ENCODE peak calls at places on chromosomes 4 and X, in nine cellular contexts. X is iPS-NIHi11; D is stimulated activated CD4-positive, alpha-beta T cell treated with anti-CD3 and anti-CD28 coated beads, Interleukin-12 subunit alpha, Interleukin-12 subunit beta, amount 100 ng/mL, for 24 hours; C is spleen; N is progenitor cell of endocrine pancreas; M is foreskin fibroblast; S is stimulated activated CD8-positive, alpha-beta memory T cell treated with anti-CD3 and anti-CD28 coated beads, Interleukin-2, amount 100 ng/mL, for 48 hours; U is neural progenitor cell; I is HTR-8/SVneo. K is an unnamed sample.

GRCh38 chr4:188282620-188283232 is 143.5 kb downstream of the TRIML1 start:
- DNase-seq in X (peak), D (no peak), C (no peak), N (peak), M (no peak), S (no peak), U (peak), I (no peak), K (no peak)

GRCh38 chr4:11635336-11635735 is 206.6 kb upstream of the HS3ST1 start:
- DNase-seq in X (peak), D (no peak), C (no peak), N (no peak), M (no peak), S (no peak), U (no peak), I (no peak), K (peak)

GRCh38 chrX:28595346-28595745 is 8.1 kb downstream of the IL1RAPL1 start:
- DNase-seq in X (no peak), D (no peak), C (no peak), N (no peak), M (no peak), S (no peak), U (no peak), I (no peak), K (no peak)

GRCh38 chrX:107654778-107655761 is 26.8 kb downstream of the PRPS1 start:
- DNase-seq in X (peak), D (no peak), C (peak), N (peak), M (peak), S (peak), U (peak), I (no peak), K (peak)

GRCh38 chr4:4670869-4671268 is 129.0 kb upstream of the STX18 start:
- DNase-seq in X (no peak), D (no peak), C (no peak), N (no peak), M (no peak), S (no peak), U (no peak), I (no peak), K (no peak)

GRCh38 chrX:13101439-13102139 is 57.2 kb upstream of the FAM9C start:
- DNase-seq in X (peak), D (no peak), C (peak), N (no peak), M (peak), S (no peak), U (no peak), I (peak), K (peak)

GRCh38 chr4:88448905-88449689 is 7.8 kb upstream of the HERC5 start:
- DNase-seq in X (no peak), D (no peak), C (no peak), N (no peak), M (no peak), S (no peak), U (no peak), I (no peak), K (no peak)

GRCh38 chrX:46865281-46865680 is 28.4 kb downstream of the RP2 start:
- DNase-seq in X (no peak), D (no peak), C (no peak), N (no peak), M (peak), S (no peak), U (no peak), I (peak), K (no peak)

GRCh38 chrX:50579955-50580354 is 109.3 kb upstream of the DGKK start:
- DNase-seq in X (peak), D (no peak), C (no peak), N (no peak), M (peak), S (no peak), U (peak), I (peak), K (peak)

GRCh38 chr4:150782311-150782710 is 200.4 kb downstream of the MAB21L2 start:
- DNase-seq in X (no peak), D (no peak), C (no peak), N (no peak), M (no peak), S (no peak), U (no peak), I (no peak), K (no peak)

GRCh38 chrX:65985922-65986588 is 53.8 kb downstream of the VSIG4 start:
- DNase-seq in X (peak), D (peak), C (peak), N (no peak), M (peak), S (peak), U (peak), I (peak), K (peak)

K was measured in keratinocyte.